ENCODE peak calls at places on chromosomes 3 and 15, in five cellular contexts. D, W, M, I and O are unnamed samples.

GRCh38 chr3:162196964-162197363 is 700.4 kb downstream of the OTOL1 start:
- DNase-seq in M (no peak), I (no peak), W (no peak), D (no peak), O (no peak)

GRCh38 chr3:64977308-64978100 is 289.7 kb upstream of the ADAMTS9 start:
- DNase-seq in W (no peak), I (no peak), M (no peak), D (no peak), O (no peak)

GRCh38 chr3:136840252-136840651 is 21.3 kb downstream of the SLC35G2 start:
- DNase-seq in D (no peak), M (no peak), I (no peak), W (no peak), O (no peak)

GRCh38 chr3:48863122-48863521 is 15.4 kb upstream of the PRKAR2A start:
- DNase-seq in W (no peak), D (no peak), M (no peak), I (no peak), O (no peak)

GRCh38 chr15:50753463-50753862 is 12.0 kb downstream of the SPPL2A start:
- DNase-seq in M (no peak), I (no peak), W (no peak), D (no peak), O (no peak)

GRCh38 chr15:92059036-92059970 is 205.8 kb downstream of the SLCO3A1 start:
- DNase-seq in D (no peak), I (no peak), W (no peak), M (no peak), O (no peak)

GRCh38 chr15:72155021-72155621 is 36.9 kb downstream of the SENP8 start:
- DNase-seq in M (no peak), I (no peak), D (no peak), W (peak), O (peak)

GRCh38 chr3:101703169-101703568 is 16.7 kb upstream of the RPL24 start:
- DNase-seq in I (no peak), D (no peak), W (no peak), M (no peak), O (no peak)

GRCh38 chr3:196968233-196969000 is at the start of gene PIGZ:
- DNase-seq in M (no peak), W (peak), D (no peak), I (peak), O (peak)

GRCh38 chr3:140545756-140546155 is 132.1 kb upstream of the TRIM42 start:
- DNase-seq in D (no peak), I (no peak), W (no peak), M (no peak), O (no peak)

GRCh38 chr3:110806924-110807323 is 264.7 kb upstream of the NECTIN3 start:
- DNase-seq in M (no peak), I (no peak), W (no peak), D (no peak), O (no peak)

GRCh38 chr3:28915711-28916481 is 365.0 kb upstream of the RBMS3 start:
- DNase-seq in I (no peak), D (no peak), W (no peak), M (no peak), O (no peak)